ENCODE peak calls at places on chromosomes 6 and 20, in seven cellular contexts. C, B, R, L, Q, K and T are unnamed samples.

GRCh38 chr6:159151266-159151855 is 17.8 kb upstream of the FNDC1 start:
- DNase-seq in C (no peak), B (no peak), L (peak), K (peak), Q (peak), R (peak), T (peak)

GRCh38 chr20:45100563-45101245 is at the start of gene KCNS1:
- DNase-seq in C (no peak), R (peak), L (peak), B (no peak), Q (no peak), K (peak), T (no peak)

GRCh38 chr20:2756056-2756611 is 44.3 kb downstream of the CPXM1 start:
- DNase-seq in L (no peak), K (peak), Q (peak), R (peak), C (no peak), B (no peak), T (peak)

GRCh38 chr6:135183532-135184440 is 2.7 kb downstream of the MYB start:
- DNase-seq in B (no peak), Q (no peak), R (peak), K (no peak), C (peak), L (peak), T (no peak)

GRCh38 chr20:4717816-4718215 is 3.9 kb upstream of the PRND start:
- DNase-seq in K (no peak), Q (peak), L (no peak), R (no peak), B (no peak), C (no peak), T (no peak)

GRCh38 chr6:2222275-2222842 is 23.0 kb downstream of the GMDS start:
- DNase-seq in C (no peak), B (no peak), K (no peak), Q (no peak), R (no peak), L (no peak), T (no peak)

GRCh38 chr20:38790210-38791053 is 15.1 kb upstream of the PPP1R16B start:
- DNase-seq in C (no peak), B (no peak), K (peak), L (peak), R (peak), Q (no peak), T (no peak)

GRCh38 chr6:99348823-99349619 is 453 bp downstream of the FAXC start:
- DNase-seq in L (no peak), R (peak), C (no peak), Q (no peak), K (no peak), B (no peak), T (no peak)

GRCh38 chr6:107215334-107215733 is 100.0 kb upstream of the BEND3 start:
- DNase-seq in K (no peak), C (no peak), L (no peak), R (no peak), B (no peak), Q (no peak), T (no peak)

GRCh38 chr20:6746901-6747609 is 20.4 kb upstream of the BMP2 start:
- DNase-seq in R (no peak), L (no peak), K (no peak), Q (no peak), B (no peak), C (no peak), T (no peak)